ENCODE peak calls at places on chromosomes 3 and 15, in ten cellular contexts. Q is occipital lobe; A is IMR-90; T is GM10248; W is activated CD4-positive, alpha-beta memory T cell treated with anti-CD3 and anti-CD28 coated beads, Interleukin-2, amount 10 ng/mL, durations not matched to agents 7 days and 5 days; C is AG20443; D is KG1; S is HCT116; H is foreskin keratinocyte; Z is HTR-8/SVneo. N is an unnamed sample.

GRCh38 chr3:38118421-38119247 is 18.3 kb downstream of the ACAA1 start:
- DNase-seq in Q (no peak), A (no peak), T (no peak), W (no peak), C (no peak), D (no peak), S (no peak), H (no peak), Z (no peak), N (no peak)

GRCh38 chr3:4606915-4607314 is 113.8 kb downstream of the ITPR1 start:
- DNase-seq in Q (no peak), A (no peak), T (no peak), W (no peak), C (no peak), D (no peak), S (no peak), H (no peak), Z (no peak), N (no peak)

GRCh38 chr3:58306662-58307286 is 454 bp downstream of the HTD2 start:
- DNase-seq in Q (peak), A (peak), T (peak), W (peak), C (peak), D (no peak), S (no peak), H (peak), Z (no peak), N (peak)

GRCh38 chr3:125434582-125435011 is 59.5 kb upstream of the ZNF148 start:
- DNase-seq in Q (no peak), A (no peak), T (peak), W (no peak), C (no peak), D (no peak), S (no peak), H (no peak), Z (no peak), N (no peak)

GRCh38 chr15:101805605-101806345 is 2.5 kb downstream of the OR4F6 start:
- DNase-seq in Q (no peak), A (no peak), T (no peak), W (no peak), C (no peak), D (no peak), S (no peak), H (peak), Z (no peak), N (no peak)

GRCh38 chr15:83659011-83659811 is 5.3 kb downstream of the ADAMTSL3 start:
- DNase-seq in Q (no peak), A (no peak), T (no peak), W (no peak), C (no peak), D (no peak), S (no peak), H (no peak), Z (no peak), N (no peak)

GRCh38 chr3:124781706-124782376 is 51.6 kb downstream of the UMPS start:
- DNase-seq in Q (no peak), A (no peak), T (no peak), W (no peak), C (no peak), D (no peak), S (no peak), H (no peak), Z (no peak), N (no peak)

GRCh38 chr15:97023131-97023844 is 692.8 kb downstream of the NR2F2 start:
- DNase-seq in Q (no peak), A (no peak), T (no peak), W (no peak), C (no peak), D (no peak), S (no peak), H (peak), Z (no peak), N (no peak)

GRCh38 chr3:134249442-134249841 is 1.2 kb downstream of the RYK start:
- DNase-seq in Q (no peak), A (no peak), T (no peak), W (no peak), C (no peak), D (no peak), S (no peak), H (no peak), Z (no peak), N (no peak)

GRCh38 chr15:58360421-58361090 is 71.2 kb upstream of the LIPC start:
- DNase-seq in Q (no peak), A (no peak), T (no peak), W (no peak), C (no peak), D (no peak), S (no peak), H (no peak), Z (no peak), N (no peak)

GRCh38 chr15:32685576-32685975 is 32.2 kb upstream of the GREM1 start:
- DNase-seq in Q (no peak), A (peak), T (no peak), W (no peak), C (peak), D (no peak), S (no peak), H (peak), Z (no peak), N (no peak)

GRCh38 chr3:30554317-30554690 is 52.1 kb upstream of the TGFBR2 start:
- DNase-seq in Q (no peak), A (no peak), T (no peak), W (no peak), C (no peak), D (no peak), S (no peak), H (peak), Z (no peak), N (no peak)

GRCh38 chr15:46921906-46922305 is 795.4 kb upstream of the SEMA6D start:
- DNase-seq in Q (no peak), A (no peak), T (no peak), W (no peak), C (no peak), D (no peak), S (no peak), H (no peak), Z (no peak), N (no peak)

GRCh38 chr3:177337548-177338331 is 140.5 kb upstream of the TBL1XR1 start:
- DNase-seq in Q (no peak), A (peak), T (peak), W (peak), C (peak), D (no peak), S (no peak), H (peak), Z (no peak), N (no peak)

GRCh38 chr3:53238051-53238850 is 17.6 kb downstream of the TKT start:
- DNase-seq in Q (no peak), A (peak), T (no peak), W (no peak), C (peak), D (no peak), S (peak), H (peak), Z (peak), N (peak)

GRCh38 chr15:51144021-51144532 is 49.4 kb upstream of the TNFAIP8L3 start:
- DNase-seq in Q (no peak), A (peak), T (no peak), W (no peak), C (peak), D (no peak), S (peak), H (peak), Z (no peak), N (no peak)

GRCh38 chr15:90340345-90340744 is 11.7 kb upstream of the ZNF774 start:
- DNase-seq in Q (no peak), A (no peak), T (no peak), W (no peak), C (no peak), D (no peak), S (peak), H (no peak), Z (no peak), N (no peak)

GRCh38 chr15:92906563-92907081 is 6.5 kb downstream of the CHD2 start:
- DNase-seq in Q (no peak), A (peak), T (no peak), W (peak), C (no peak), D (no peak), S (peak), H (peak), Z (no peak), N (no peak)

GRCh38 chr3:40518848-40519247 is 5.9 kb upstream of the ZNF621 start:
- DNase-seq in Q (no peak), A (no peak), T (no peak), W (no peak), C (no peak), D (no peak), S (no peak), H (no peak), Z (no peak), N (no peak)